ENCODE peak calls at places on chromosomes 5 and 9, in five cellular contexts. J is astrocyte, V is ascending aorta, T is AG09309, O is GM06990. E is an unnamed sample.

GRCh38 chr5:141851195-141851874 is 26.9 kb downstream of the PCDH1 start:
- DNase-seq in V (no peak), J (no peak), O (no peak), T (no peak), E (no peak)

GRCh38 chr5:31021181-31021624 is 172.3 kb upstream of the CDH6 start:
- DNase-seq in V (no peak), J (peak), T (no peak), O (no peak), E (no peak)

GRCh38 chr5:180869587-180869986 is 8.5 kb upstream of the ZFP62 start:
- DNase-seq in J (no peak), V (no peak), O (no peak), T (no peak), E (no peak)

GRCh38 chr5:172243302-172243701 is 40.3 kb downstream of the UBTD2 start:
- DNase-seq in T (no peak), V (no peak), J (no peak), O (no peak), E (no peak)

GRCh38 chr5:177302354-177303110 is 987 bp downstream of the RAB24 start:
- DNase-seq in T (no peak), J (no peak), O (no peak), V (no peak), E (no peak)

GRCh38 chr5:142584843-142585242 is 101.0 kb downstream of the FGF1 start:
- DNase-seq in O (no peak), T (no peak), J (peak), V (no peak), E (no peak)

GRCh38 chr5:134533115-134533815 is 7.8 kb downstream of the JADE2 start:
- DNase-seq in T (no peak), O (no peak), J (no peak), V (peak), E (no peak)

GRCh38 chr9:89171693-89172092 is 6.9 kb downstream of the SHC3 start:
- DNase-seq in T (no peak), V (no peak), O (no peak), J (no peak), E (no peak)

GRCh38 chr9:124205686-124206352 is 51.9 kb upstream of the NEK6 start:
- DNase-seq in J (no peak), V (no peak), O (no peak), T (no peak), E (no peak)

GRCh38 chr9:133634024-133634691 is 2.0 kb upstream of the DBH start:
- DNase-seq in T (no peak), V (no peak), O (no peak), J (no peak), E (no peak)

GRCh38 chr9:97809666-97810344 is 43.2 kb upstream of the FOXE1 start:
- DNase-seq in T (no peak), J (no peak), V (no peak), O (no peak), E (no peak)

GRCh38 chr5:73718762-73719161 is 92.8 kb downstream of the ARHGEF28 start:
- DNase-seq in V (no peak), O (no peak), T (no peak), J (no peak), E (no peak)

GRCh38 chr9:77290373-77290772 is 113.0 kb downstream of the VPS13A start:
- DNase-seq in J (no peak), O (no peak), V (no peak), T (no peak), E (no peak)

GRCh38 chr9:1791191-1791590 is 224.0 kb upstream of the SMARCA2 start:
- DNase-seq in T (no peak), O (no peak), V (no peak), J (no peak), E (no peak)

GRCh38 chr9:18935521-18935920 is 97.5 kb downstream of the SAXO1 start:
- DNase-seq in V (no peak), J (peak), T (no peak), O (no peak), E (no peak)

GRCh38 chr5:92969781-92970237 is 611.2 kb downstream of the NR2F1-AS1 start:
- DNase-seq in J (peak), V (no peak), T (no peak), O (no peak), E (no peak)

GRCh38 chr5:159212667-159213462 is 3.5 kb upstream of the RNF145 start:
- DNase-seq in J (no peak), T (no peak), V (no peak), O (no peak), E (no peak)

GRCh38 chr9:103789686-103790085 is 304.4 kb upstream of the SMC2 start:
- DNase-seq in T (no peak), V (no peak), J (no peak), O (no peak), E (peak)

GRCh38 chr5:179801304-179802206 is 5.1 kb downstream of the MGAT4B start:
- DNase-seq in T (no peak), J (no peak), O (peak), V (peak), E (peak)

GRCh38 chr9:26706223-26706622 is 186.4 kb downstream of the CAAP1 start:
- DNase-seq in O (no peak), T (no peak), J (no peak), V (no peak), E (no peak)

GRCh38 chr9:130466537-130467217 is 21.9 kb downstream of the ASS1 start:
- DNase-seq in T (no peak), O (no peak), J (no peak), V (no peak), E (no peak)

GRCh38 chr9:132243156-132244074 is 81.6 kb downstream of the NTNG2 start:
- DNase-seq in O (no peak), T (no peak), V (peak), J (no peak), E (no peak)

GRCh38 chr9:128943832-128944620 is 3.4 kb downstream of the DOLK start:
- DNase-seq in O (no peak), J (no peak), T (no peak), V (no peak), E (no peak)

GRCh38 chr9:72151099-72151498 is 1.9 kb downstream of the GDA start:
- DNase-seq in T (no peak), V (no peak), O (no peak), J (no peak), E (no peak)

GRCh38 chr9:35869621-35870216 is 482 bp downstream of the OR13J1 start:
- DNase-seq in O (no peak), T (no peak), V (no peak), J (no peak), E (no peak)

GRCh38 chr5:139904566-139905400 is 109.2 kb downstream of the PSD2 start:
- DNase-seq in O (no peak), J (no peak), T (no peak), V (peak), E (peak)

GRCh38 chr5:58885265-58885664 is 302.4 kb downstream of the RAB3C start:
- DNase-seq in O (no peak), T (no peak), V (no peak), J (no peak), E (no peak)

GRCh38 chr5:38135486-38136031 is 122.8 kb upstream of the EGFLAM start:
- DNase-seq in J (no peak), O (no peak), T (no peak), V (no peak), E (no peak)

GRCh38 chr9:121652037-121652837 is 803 bp downstream of the DAB2IP start:
- DNase-seq in O (no peak), J (no peak), V (no peak), T (no peak), E (no peak)

GRCh38 chr5:139131881-139132480 is 66.2 kb downstream of the SIL1 start:
- DNase-seq in T (no peak), O (no peak), J (no peak), V (no peak), E (no peak)

GRCh38 chr5:123496892-123497291 is 15.1 kb upstream of the CSNK1G3 start:
- DNase-seq in O (no peak), T (no peak), J (peak), V (no peak), E (no peak)

GRCh38 chr9:76049341-76049740 is 158.9 kb downstream of the PCSK5 start:
- DNase-seq in J (no peak), T (no peak), O (no peak), V (no peak), E (no peak)

GRCh38 chr5:115575167-115576070 is 26.9 kb downstream of the TICAM2 start:
- DNase-seq in J (peak), V (no peak), T (no peak), O (peak), E (peak)

GRCh38 chr9:35001803-35002502 is 12.4 kb downstream of the DNAJB5 start:
- DNase-seq in T (no peak), V (no peak), J (peak), O (peak), E (peak)

GRCh38 chr5:137296213-137296702 is 202.9 kb downstream of the SPOCK1 start:
- DNase-seq in J (peak), T (no peak), O (no peak), V (no peak), E (no peak)

DNA sequence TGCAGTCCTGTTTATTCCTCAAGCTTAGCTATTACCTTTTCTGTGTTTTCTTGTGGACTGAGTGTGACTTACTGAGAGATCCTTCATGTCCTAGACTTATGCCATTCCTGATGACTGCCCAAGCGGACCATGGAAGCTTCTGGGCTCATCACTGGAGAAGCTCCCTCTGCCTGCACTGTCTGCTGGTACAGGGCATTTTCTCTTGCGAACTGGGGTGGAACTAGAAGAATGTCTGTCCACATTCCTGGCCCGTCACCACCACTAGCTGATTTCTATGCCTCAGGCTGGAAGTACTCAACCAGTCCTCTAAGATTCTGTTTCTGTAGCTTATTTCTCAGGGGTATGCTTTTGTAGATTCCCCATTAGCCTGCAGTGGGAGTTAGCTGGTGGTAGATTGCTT is 12.3 kb downstream of the SLC36A1 start:
- DNase-seq in V (no peak), J (no peak), O (no peak), T (no peak), E (no peak)
- TF ChIP-seq CTCF in V (no peak), J (no peak), O (no peak), T (peak), E (no peak)

DNA sequence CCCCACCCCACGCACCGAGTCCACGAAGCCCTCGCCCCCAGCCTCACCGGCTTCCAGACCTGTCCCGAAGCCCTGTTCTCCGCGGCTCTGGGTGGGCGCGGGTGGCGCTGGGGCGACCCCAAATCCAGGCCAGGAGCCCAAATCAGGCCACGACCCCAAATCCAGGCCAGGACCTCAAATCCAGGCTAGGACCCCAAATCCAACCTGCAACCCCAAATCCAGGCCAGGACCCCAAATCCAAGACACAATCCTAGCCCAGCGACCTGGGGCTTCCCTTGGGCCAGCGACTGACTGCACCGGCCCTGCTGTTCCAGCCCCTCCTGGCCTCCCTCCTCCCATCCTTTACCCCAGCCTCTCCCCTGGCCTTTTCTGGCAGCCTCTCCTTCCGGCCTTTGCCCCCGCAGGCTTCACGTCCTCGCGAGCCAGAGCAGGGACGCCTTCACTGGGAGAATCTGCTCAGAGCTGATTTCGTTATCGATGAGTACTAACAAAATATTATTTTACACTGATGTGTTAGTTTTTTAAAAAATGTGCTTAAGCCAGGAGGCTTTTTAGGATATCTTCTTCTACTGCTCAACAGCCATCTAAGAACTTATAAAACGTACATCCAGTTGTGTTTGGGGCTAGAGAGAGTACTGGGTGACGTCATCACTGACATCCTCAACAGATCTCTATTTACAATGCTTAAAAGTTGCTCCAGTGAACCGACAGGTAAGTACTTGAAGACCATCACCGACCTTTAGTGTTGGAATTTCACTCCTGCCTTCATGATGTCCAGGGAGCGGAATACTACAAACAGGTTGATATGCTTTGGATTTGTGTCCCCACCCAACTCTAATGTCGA is 34.7 kb downstream of the TRIP13 start:
- DNase-seq in T (no peak), O (no peak), J (no peak), V (no peak), E (no peak)
- TF ChIP-seq CTCF in T (no peak), O (no peak), J (no peak), V (no peak), E (no peak)

GRCh38 chr9:137550958-137551655 is 572 bp upstream of the MRPL41 start:
- DNase-seq in T (no peak), J (no peak), O (peak), V (peak), E (no peak)
- TF ChIP-seq CTCF in T (peak), J (peak), O (peak), V (peak), E (peak)

GRCh38 chr9:10858817-10859216 is 246.0 kb upstream of the PTPRD start:
- DNase-seq in T (no peak), J (no peak), V (no peak), O (no peak), E (no peak)

GRCh38 chr9:10855847-10856246 is 243.0 kb upstream of the PTPRD start:
- DNase-seq in T (no peak), J (no peak), O (no peak), V (no peak), E (no peak)
- TF ChIP-seq CTCF in T (no peak), J (peak), O (no peak), V (no peak), E (peak)

GRCh38 chr5:6253281-6253680 is 125.1 kb downstream of the MED10 start:
- DNase-seq in T (no peak), V (no peak), J (no peak), O (no peak), E (no peak)
- TF ChIP-seq CTCF in T (no peak), V (no peak), J (no peak), O (no peak), E (no peak)

GRCh38 chr9:96660693-96661248 is 5.7 kb upstream of the PRXL2C start:
- DNase-seq in T (no peak), V (no peak), J (no peak), O (peak), E (no peak)
- TF ChIP-seq CTCF in T (no peak), V (no peak), J (no peak), O (no peak), E (no peak)

GRCh38 chr9:108567571-108567970 is 288.2 kb downstream of the ACTL7B start:
- DNase-seq in O (no peak), V (no peak), T (no peak), J (no peak), E (no peak)

GRCh38 chr9:108568093-108568492 is 287.7 kb downstream of the ACTL7B start:
- DNase-seq in J (no peak), T (no peak), V (no peak), O (no peak), E (no peak)

GRCh38 chr9:108562176-108562575 is 293.6 kb downstream of the ACTL7B start:
- DNase-seq in V (no peak), T (no peak), O (no peak), J (no peak), E (no peak)

GRCh38 chr9:108569624-108570023 is 286.2 kb downstream of the ACTL7B start:
- DNase-seq in T (peak), V (no peak), O (no peak), J (peak), E (no peak)

DNA sequence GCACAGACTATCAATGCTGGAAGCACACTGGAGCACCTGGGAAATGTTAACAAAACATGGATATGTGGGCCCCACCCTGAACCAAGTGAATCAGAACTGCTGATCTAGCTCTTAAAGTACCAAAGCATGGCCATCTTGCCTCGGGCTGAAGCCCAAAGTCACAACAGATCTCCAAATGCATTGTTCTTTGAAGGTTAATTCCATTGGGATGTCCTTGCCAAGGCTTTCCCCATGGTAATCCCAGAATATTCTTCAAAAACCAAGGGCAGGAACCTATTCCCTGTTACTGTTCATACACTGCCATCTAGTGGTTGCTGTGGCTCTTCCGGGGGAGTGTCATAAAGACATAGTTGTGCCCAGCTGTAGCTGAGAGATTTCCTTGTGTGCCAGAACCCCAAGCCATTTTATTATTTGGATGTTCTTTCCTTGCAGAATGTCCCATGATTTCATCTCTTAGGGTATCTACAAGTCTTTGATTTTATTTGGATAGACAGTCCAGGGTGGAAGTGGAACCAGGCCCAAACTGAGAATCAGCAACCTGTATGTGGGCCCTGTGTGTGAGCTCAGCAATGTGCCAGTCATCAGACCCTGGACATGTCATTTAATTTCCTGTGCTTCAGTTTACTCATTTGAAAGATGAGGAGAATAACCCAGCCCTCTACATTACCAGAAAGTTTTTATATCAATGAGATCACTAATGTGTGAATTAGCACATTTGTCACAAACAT is 290.0 kb downstream of the ACTL7B start:
- DNase-seq in O (no peak), T (peak), J (peak), V (peak), E (peak)
- TF ChIP-seq CTCF in O (peak), T (peak), J (peak), V (peak), E (peak)

GRCh38 chr9:93680445-93681315 is 104.3 kb downstream of the PHF2 start:
- DNase-seq in O (no peak), J (no peak), V (peak), T (no peak), E (no peak)
- TF ChIP-seq CTCF in O (no peak), J (no peak), V (no peak), T (peak), E (no peak)

E was measured in GM13977.